ENCODE peak calls at places on chromosomes 7 and 10, in four cellular contexts. One of them, this sample, is unnamed.

GRCh38 chr10:102230861-102231356 is 4.8 kb downstream of the ELOVL3 start:
- DNase-seq in dorsolateral prefrontal cortex: no peak
- DNase-seq in GM23248: peak; percentile 59
- DNase-seq in psoas muscle: peak; percentile 58
- DNase-seq in this sample: no peak

GRCh38 chr10:117216611-117217195 is 19.4 kb downstream of the KCNK18 start:
- DNase-seq in dorsolateral prefrontal cortex: peak; percentile 39
- DNase-seq in GM23248: peak; percentile 78
- DNase-seq in psoas muscle: peak; percentile 84
- DNase-seq in this sample: peak; percentile 59

GRCh38 chr10:106625761-106626160 is 538.7 kb downstream of the SORCS1 start:
- DNase-seq in dorsolateral prefrontal cortex: no peak
- DNase-seq in GM23248: no peak
- DNase-seq in psoas muscle: no peak
- DNase-seq in this sample: no peak

GRCh38 chr7:27151945-27152815 is at the start of gene HOXA3:
- DNase-seq in dorsolateral prefrontal cortex: no peak
- DNase-seq in GM23248: peak; percentile 89
- DNase-seq in psoas muscle: peak; percentile 83
- DNase-seq in this sample: peak; percentile 94

GRCh38 chr10:103197177-103197576 is 4.1 kb upstream of the NT5C2 start:
- DNase-seq in dorsolateral prefrontal cortex: peak; percentile 39
- DNase-seq in GM23248: peak; percentile 90
- DNase-seq in psoas muscle: peak; percentile 67
- DNase-seq in this sample: peak; percentile 87

GRCh38 chr7:50182734-50183133 is 89.7 kb upstream of the ZPBP start:
- DNase-seq in dorsolateral prefrontal cortex: no peak
- DNase-seq in GM23248: no peak
- DNase-seq in psoas muscle: no peak
- DNase-seq in this sample: no peak

GRCh38 chr10:3825244-3825643 is 40.2 kb upstream of the KLF6 start:
- DNase-seq in dorsolateral prefrontal cortex: no peak
- DNase-seq in GM23248: peak; percentile 93
- DNase-seq in psoas muscle: peak; percentile 84
- DNase-seq in this sample: no peak

GRCh38 chr10:51341216-51341615 is 266.9 kb downstream of the PRKG1 start:
- DNase-seq in dorsolateral prefrontal cortex: no peak
- DNase-seq in GM23248: peak; percentile 10
- DNase-seq in psoas muscle: no peak
- DNase-seq in this sample: peak; percentile 60

GRCh38 chr7:37534893-37535610 is 86.4 kb upstream of the ELMO1 start:
- DNase-seq in dorsolateral prefrontal cortex: no peak
- DNase-seq in GM23248: no peak
- DNase-seq in psoas muscle: no peak
- DNase-seq in this sample: no peak

GRCh38 chr10:87930929-87931835 is 67.8 kb downstream of the PTEN start:
- DNase-seq in dorsolateral prefrontal cortex: no peak
- DNase-seq in GM23248: no peak
- DNase-seq in psoas muscle: no peak
- DNase-seq in this sample: no peak

GRCh38 chr7:48299580-48300169 is 128.4 kb downstream of the ABCA13 start:
- DNase-seq in dorsolateral prefrontal cortex: peak; percentile 57
- DNase-seq in GM23248: peak; percentile 81
- DNase-seq in psoas muscle: no peak
- DNase-seq in this sample: peak; percentile 55

GRCh38 chr7:128197586-128197985 is 43.5 kb upstream of the LEP start:
- DNase-seq in dorsolateral prefrontal cortex: no peak
- DNase-seq in GM23248: peak; percentile 71
- DNase-seq in psoas muscle: no peak
- DNase-seq in this sample: no peak

GRCh38 chr7:21675255-21675654 is 132.4 kb downstream of the DNAH11 start:
- DNase-seq in dorsolateral prefrontal cortex: no peak
- DNase-seq in GM23248: no peak
- DNase-seq in psoas muscle: no peak
- DNase-seq in this sample: no peak

GRCh38 chr10:86943316-86944030 is 13.9 kb downstream of the MMRN2 start:
- DNase-seq in dorsolateral prefrontal cortex: no peak
- DNase-seq in GM23248: no peak
- DNase-seq in psoas muscle: peak; percentile 54
- DNase-seq in this sample: no peak

GRCh38 chr7:8379264-8379663 is 54.1 kb upstream of the NXPH1 start:
- DNase-seq in dorsolateral prefrontal cortex: peak; percentile 41
- DNase-seq in GM23248: no peak
- DNase-seq in psoas muscle: no peak
- DNase-seq in this sample: no peak

GRCh38 chr10:44278669-44279337 is 106.1 kb downstream of the CXCL12 start:
- DNase-seq in dorsolateral prefrontal cortex: no peak
- DNase-seq in GM23248: peak; percentile 72
- DNase-seq in psoas muscle: peak; percentile 45
- DNase-seq in this sample: no peak

GRCh38 chr10:131453772-131454634 is 142.5 kb upstream of the TCERG1L start:
- DNase-seq in dorsolateral prefrontal cortex: peak; percentile 83
- DNase-seq in GM23248: peak; percentile 60
- DNase-seq in psoas muscle: peak; percentile 80
- DNase-seq in this sample: no peak

GRCh38 chr10:93180402-93181040 is 106.8 kb downstream of the CYP26A1 start:
- DNase-seq in dorsolateral prefrontal cortex: no peak
- DNase-seq in GM23248: peak; percentile 59
- DNase-seq in psoas muscle: peak; percentile 75
- DNase-seq in this sample: no peak

GRCh38 chr7:116782177-116782711 is 80.1 kb upstream of the CAPZA2 start:
- DNase-seq in dorsolateral prefrontal cortex: no peak
- DNase-seq in GM23248: peak; percentile 87
- DNase-seq in psoas muscle: no peak
- DNase-seq in this sample: no peak

GRCh38 chr10:79248341-79248931 is 98.8 kb upstream of the PPIF start:
- DNase-seq in dorsolateral prefrontal cortex: peak; percentile 75
- DNase-seq in GM23248: no peak
- DNase-seq in psoas muscle: peak; percentile 70
- DNase-seq in this sample: no peak

GRCh38 chr10:117246997-117247667 is 6.2 kb downstream of the SLC18A2 start:
- DNase-seq in dorsolateral prefrontal cortex: no peak
- DNase-seq in GM23248: peak; percentile 74
- DNase-seq in psoas muscle: no peak
- DNase-seq in this sample: no peak

GRCh38 chr7:112592565-112592964 is 111.8 kb downstream of the LSMEM1 start:
- DNase-seq in dorsolateral prefrontal cortex: no peak
- DNase-seq in GM23248: no peak
- DNase-seq in psoas muscle: no peak
- DNase-seq in this sample: no peak

GRCh38 chr10:108566216-108567107 is 1356.8 kb downstream of the XPNPEP1 start:
- DNase-seq in dorsolateral prefrontal cortex: no peak
- DNase-seq in GM23248: no peak
- DNase-seq in psoas muscle: peak; percentile 44
- DNase-seq in this sample: no peak

GRCh38 chr7:33673029-33673700 is 232.2 kb upstream of the BMPER start:
- DNase-seq in dorsolateral prefrontal cortex: no peak
- DNase-seq in GM23248: no peak
- DNase-seq in psoas muscle: no peak
- DNase-seq in this sample: no peak

GRCh38 chr10:63434866-63435854 is 30.6 kb downstream of the JMJD1C start:
- DNase-seq in dorsolateral prefrontal cortex: no peak
- DNase-seq in GM23248: no peak
- DNase-seq in psoas muscle: no peak
- DNase-seq in this sample: peak; percentile 64

GRCh38 chr10:74027702-74028101 is 29.8 kb downstream of the VCL start:
- DNase-seq in dorsolateral prefrontal cortex: no peak
- DNase-seq in GM23248: peak; percentile 76
- DNase-seq in psoas muscle: no peak
- DNase-seq in this sample: no peak

GRCh38 chr10:69417542-69417941 is 824 bp upstream of the TACR2 start:
- DNase-seq in dorsolateral prefrontal cortex: no peak
- DNase-seq in GM23248: no peak
- DNase-seq in psoas muscle: peak; percentile 35
- DNase-seq in this sample: no peak

GRCh38 chr7:143490719-143491306 is 13.1 kb downstream of the TAS2R41 start:
- DNase-seq in dorsolateral prefrontal cortex: no peak
- DNase-seq in GM23248: peak; percentile 58
- DNase-seq in psoas muscle: no peak
- DNase-seq in this sample: peak; percentile 58

GRCh38 chr7:111098011-111098925 is 7.3 kb downstream of the LRRN3 start:
- DNase-seq in dorsolateral prefrontal cortex: no peak
- DNase-seq in GM23248: peak; percentile 70
- DNase-seq in psoas muscle: peak; percentile 47
- DNase-seq in this sample: peak; percentile 54

GRCh38 chr10:69634759-69635425 is 4.8 kb downstream of the FAM241B start:
- DNase-seq in dorsolateral prefrontal cortex: no peak
- DNase-seq in GM23248: no peak
- DNase-seq in psoas muscle: no peak
- DNase-seq in this sample: no peak

GRCh38 chr7:140902305-140902953 is 22.3 kb downstream of the BRAF start:
- DNase-seq in dorsolateral prefrontal cortex: no peak
- DNase-seq in GM23248: no peak
- DNase-seq in psoas muscle: no peak
- DNase-seq in this sample: no peak

GRCh38 chr10:58781873-58782488 is 269.3 kb downstream of the BICC1 start:
- DNase-seq in dorsolateral prefrontal cortex: no peak
- DNase-seq in GM23248: peak; percentile 73
- DNase-seq in psoas muscle: no peak
- DNase-seq in this sample: peak; percentile 32

GRCh38 chr7:47227762-47228177 is 354.1 kb downstream of the TNS3 start:
- DNase-seq in dorsolateral prefrontal cortex: no peak
- DNase-seq in GM23248: peak; percentile 87
- DNase-seq in psoas muscle: no peak
- DNase-seq in this sample: no peak

GRCh38 chr10:84139126-84140035 is at the start of gene GHITM:
- DNase-seq in dorsolateral prefrontal cortex: peak; percentile 99
- DNase-seq in GM23248: peak; percentile 100
- DNase-seq in psoas muscle: peak; percentile 100
- DNase-seq in this sample: peak; percentile 99

GRCh38 chr10:46251857-46252847 is 34.6 kb upstream of the ANTXRL start:
- DNase-seq in dorsolateral prefrontal cortex: no peak
- DNase-seq in GM23248: no peak
- DNase-seq in psoas muscle: no peak
- DNase-seq in this sample: no peak

GRCh38 chr7:22900101-22900500 is 77.5 kb upstream of the TOMM7 start:
- DNase-seq in dorsolateral prefrontal cortex: no peak
- DNase-seq in GM23248: no peak
- DNase-seq in psoas muscle: no peak
- DNase-seq in this sample: no peak

GRCh38 chr10:63681965-63682704 is 160.9 kb downstream of the REEP3 start:
- DNase-seq in dorsolateral prefrontal cortex: no peak
- DNase-seq in GM23248: peak; percentile 90
- DNase-seq in psoas muscle: no peak
- DNase-seq in this sample: peak; percentile 45

GRCh38 chr10:119166111-119166500 is 592 bp upstream of the SFXN4 start:
- DNase-seq in dorsolateral prefrontal cortex: no peak
- DNase-seq in GM23248: no peak
- DNase-seq in psoas muscle: no peak
- DNase-seq in this sample: no peak
- H3K27ac ChIP-seq in dorsolateral prefrontal cortex: peak overlapping the region; percentile 88
- H3K27ac ChIP-seq in GM23248: peak overlapping the region; percentile 62
- H3K27ac ChIP-seq in psoas muscle: peak overlapping the region; percentile 93
- H3K27ac ChIP-seq in this sample: peak overlapping the region; percentile 54

GRCh38 chr7:28854750-28855074 is 103.4 kb downstream of the TRIL start:
- DNase-seq in dorsolateral prefrontal cortex: no peak
- DNase-seq in GM23248: peak; percentile 27
- DNase-seq in psoas muscle: no peak
- DNase-seq in this sample: no peak
- H3K27ac ChIP-seq in dorsolateral prefrontal cortex: no peak overlapping the region
- H3K27ac ChIP-seq in GM23248: no peak overlapping the region
- H3K27ac ChIP-seq in psoas muscle: no peak overlapping the region
- H3K27ac ChIP-seq in this sample: no peak overlapping the region

DNA sequence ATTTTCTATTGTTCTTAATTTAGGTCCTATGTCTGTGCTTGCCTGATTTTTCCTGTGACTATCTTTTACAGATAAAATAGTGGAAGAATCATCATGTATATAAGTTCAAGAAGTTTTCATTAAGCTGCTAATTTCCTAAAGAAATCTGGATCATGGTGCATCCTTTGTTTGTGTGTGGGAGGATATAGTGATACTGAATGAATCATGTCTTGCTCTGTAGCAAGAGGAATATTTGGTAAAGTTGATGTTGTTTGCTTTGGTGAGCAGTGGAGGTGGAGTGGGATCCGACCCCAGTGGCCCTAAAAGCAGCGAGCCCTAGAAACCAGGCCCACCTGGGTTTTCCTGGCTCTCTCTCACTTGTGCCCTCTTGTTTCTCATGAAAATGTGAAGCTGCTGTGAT is 83.7 kb downstream of the CCNY start:
- DNase-seq in dorsolateral prefrontal cortex: no peak
- DNase-seq in GM23248: peak; percentile 81
- DNase-seq in psoas muscle: no peak
- DNase-seq in this sample: peak; percentile 47
- H3K27ac ChIP-seq in dorsolateral prefrontal cortex: peak overlapping the region; percentile 38
- H3K27ac ChIP-seq in GM23248: peak overlapping the region; percentile 84
- H3K27ac ChIP-seq in psoas muscle: peak overlapping the region; percentile 81
- H3K27ac ChIP-seq in this sample: peak overlapping the region; percentile 96

GRCh38 chr7:29397398-29397797 is 166.2 kb upstream of the PRR15 start:
- DNase-seq in dorsolateral prefrontal cortex: no peak
- DNase-seq in GM23248: no peak
- DNase-seq in psoas muscle: no peak
- DNase-seq in this sample: no peak
- H3K27ac ChIP-seq in dorsolateral prefrontal cortex: no peak overlapping the region
- H3K27ac ChIP-seq in GM23248: no peak overlapping the region
- H3K27ac ChIP-seq in psoas muscle: no peak overlapping the region
- H3K27ac ChIP-seq in this sample: no peak overlapping the region

DNA sequence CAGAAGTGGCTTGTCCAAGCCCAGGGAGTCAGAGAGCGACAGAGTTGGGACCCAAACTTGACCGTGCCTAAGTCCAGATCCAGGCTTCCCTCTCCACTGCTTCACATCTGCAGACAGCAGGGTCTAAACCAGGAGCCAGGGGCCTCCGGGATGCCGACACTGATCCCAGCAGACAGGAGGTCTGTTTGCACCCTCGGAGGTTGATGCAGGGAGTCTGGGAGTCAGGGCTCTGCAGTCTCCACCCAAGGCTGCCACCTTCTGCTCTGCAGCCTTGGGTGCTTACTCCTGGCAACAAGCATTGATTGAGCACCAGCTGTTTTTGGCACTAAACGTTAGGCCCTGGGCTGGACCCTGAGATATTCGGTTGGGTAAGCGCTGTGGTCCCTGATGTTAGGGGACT is 21.0 kb downstream of the ELFN1 start:
- DNase-seq in dorsolateral prefrontal cortex: peak; percentile 16
- DNase-seq in GM23248: no peak
- DNase-seq in psoas muscle: peak; percentile 18
- DNase-seq in this sample: no peak
- H3K27ac ChIP-seq in dorsolateral prefrontal cortex: peak overlapping the region; percentile 73
- H3K27ac ChIP-seq in GM23248: no peak overlapping the region
- H3K27ac ChIP-seq in psoas muscle: no peak overlapping the region
- H3K27ac ChIP-seq in this sample: no peak overlapping the region

DNA sequence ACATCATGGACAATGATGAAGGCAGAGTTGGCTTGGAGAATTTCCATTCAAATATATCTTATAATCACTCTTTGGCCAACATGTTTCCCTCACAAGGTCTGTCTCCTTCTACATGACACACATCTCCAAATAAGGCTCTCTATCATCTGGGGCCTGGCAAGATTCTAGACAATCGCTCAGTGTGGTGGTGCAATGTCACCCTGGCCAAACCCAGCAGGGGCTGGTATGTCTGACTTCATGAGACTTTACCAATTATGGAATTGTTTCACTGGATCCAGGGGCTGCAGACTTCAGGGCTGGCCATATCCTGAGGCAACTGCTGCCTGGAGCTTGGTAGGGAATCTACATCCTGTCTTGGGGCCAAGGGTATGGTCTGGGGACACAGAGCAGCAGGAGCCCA is 319.0 kb downstream of the PLXNA4 start:
- DNase-seq in dorsolateral prefrontal cortex: no peak
- DNase-seq in GM23248: no peak
- DNase-seq in psoas muscle: no peak
- DNase-seq in this sample: no peak
- H3K27ac ChIP-seq in dorsolateral prefrontal cortex: no peak overlapping the region
- H3K27ac ChIP-seq in GM23248: no peak overlapping the region
- H3K27ac ChIP-seq in psoas muscle: no peak overlapping the region
- H3K27ac ChIP-seq in this sample: no peak overlapping the region

This sample was measured in endothelial cell of umbilical vein.